ENCODE peak calls at places on chromosomes 13 and 19, in six cellular contexts. One of them, this sample, is unnamed.

GRCh38 chr13:21738636-21739035 is 67.8 kb downstream of the FGF9 start:
- DNase-seq in SW 1271: no peak
- DNase-seq in fibroblast of gingiva: no peak
- DNase-seq in NCI-H1092 treated with DMSO at 0.1 percent for 48 hours: no peak
- DNase-seq in CD4-positive, alpha-beta T cell: no peak
- DNase-seq in brain microvascular endothelial cell: no peak
- DNase-seq in this sample: no peak

GRCh38 chr19:55212447-55212846 is 3.1 kb upstream of the PTPRH start:
- DNase-seq in CD4-positive, alpha-beta T cell: no peak
- DNase-seq in SW 1271: peak; percentile 74
- DNase-seq in brain microvascular endothelial cell: no peak
- DNase-seq in fibroblast of gingiva: no peak
- DNase-seq in NCI-H1092 treated with DMSO at 0.1 percent for 48 hours: no peak
- DNase-seq in this sample: no peak

GRCh38 chr13:108621421-108621820 is 8.0 kb upstream of the MYO16 start:
- DNase-seq in SW 1271: no peak
- DNase-seq in NCI-H1092 treated with DMSO at 0.1 percent for 48 hours: no peak
- DNase-seq in brain microvascular endothelial cell: no peak
- DNase-seq in CD4-positive, alpha-beta T cell: no peak
- DNase-seq in fibroblast of gingiva: no peak
- DNase-seq in this sample: no peak

GRCh38 chr13:21364357-21364756 is 94.7 kb downstream of the ZDHHC20 start:
- DNase-seq in SW 1271: no peak
- DNase-seq in fibroblast of gingiva: no peak
- DNase-seq in brain microvascular endothelial cell: no peak
- DNase-seq in CD4-positive, alpha-beta T cell: no peak
- DNase-seq in NCI-H1092 treated with DMSO at 0.1 percent for 48 hours: no peak
- DNase-seq in this sample: no peak

GRCh38 chr19:48543121-48543710 is 8.8 kb upstream of the SULT2B1 start:
- DNase-seq in fibroblast of gingiva: no peak
- DNase-seq in NCI-H1092 treated with DMSO at 0.1 percent for 48 hours: no peak
- DNase-seq in SW 1271: peak; percentile 42
- DNase-seq in CD4-positive, alpha-beta T cell: no peak
- DNase-seq in brain microvascular endothelial cell: peak; percentile 10
- DNase-seq in this sample: peak; percentile 59

GRCh38 chr19:43700368-43701015 is 15.4 kb upstream of the IRGC start:
- DNase-seq in brain microvascular endothelial cell: peak; percentile 41
- DNase-seq in fibroblast of gingiva: peak; percentile 66
- DNase-seq in CD4-positive, alpha-beta T cell: no peak
- DNase-seq in NCI-H1092 treated with DMSO at 0.1 percent for 48 hours: no peak
- DNase-seq in SW 1271: no peak
- DNase-seq in this sample: peak; percentile 85

GRCh38 chr13:49213539-49213938 is 6.6 kb upstream of the MLNR start:
- DNase-seq in brain microvascular endothelial cell: no peak
- DNase-seq in fibroblast of gingiva: no peak
- DNase-seq in SW 1271: no peak
- DNase-seq in CD4-positive, alpha-beta T cell: no peak
- DNase-seq in NCI-H1092 treated with DMSO at 0.1 percent for 48 hours: no peak
- DNase-seq in this sample: no peak

GRCh38 chr19:34350161-34350561 is 14.8 kb upstream of the GPI start:
- DNase-seq in SW 1271: no peak
- DNase-seq in CD4-positive, alpha-beta T cell: peak; percentile 83
- DNase-seq in brain microvascular endothelial cell: no peak
- DNase-seq in fibroblast of gingiva: no peak
- DNase-seq in NCI-H1092 treated with DMSO at 0.1 percent for 48 hours: no peak
- DNase-seq in this sample: peak; percentile 38

GRCh38 chr13:50208826-50209335 is 193.6 kb downstream of the KCNRG start:
- DNase-seq in brain microvascular endothelial cell: peak; percentile 98
- DNase-seq in fibroblast of gingiva: peak; percentile 77
- DNase-seq in CD4-positive, alpha-beta T cell: no peak
- DNase-seq in SW 1271: no peak
- DNase-seq in NCI-H1092 treated with DMSO at 0.1 percent for 48 hours: no peak
- DNase-seq in this sample: peak; percentile 92

GRCh38 chr13:100666124-100666523 is 8.5 kb downstream of the TMTC4 start:
- DNase-seq in SW 1271: no peak
- DNase-seq in fibroblast of gingiva: peak; percentile 22
- DNase-seq in NCI-H1092 treated with DMSO at 0.1 percent for 48 hours: peak; percentile 89
- DNase-seq in CD4-positive, alpha-beta T cell: no peak
- DNase-seq in brain microvascular endothelial cell: no peak
- DNase-seq in this sample: no peak

GRCh38 chr19:19105365-19106060 is 32.8 kb downstream of the TMEM161A start:
- DNase-seq in NCI-H1092 treated with DMSO at 0.1 percent for 48 hours: no peak
- DNase-seq in brain microvascular endothelial cell: peak; percentile 42
- DNase-seq in CD4-positive, alpha-beta T cell: no peak
- DNase-seq in SW 1271: no peak
- DNase-seq in fibroblast of gingiva: peak; percentile 67
- DNase-seq in this sample: peak; percentile 55

GRCh38 chr13:39253774-39254173 is 215.5 kb downstream of the NHLRC3 start:
- DNase-seq in NCI-H1092 treated with DMSO at 0.1 percent for 48 hours: no peak
- DNase-seq in CD4-positive, alpha-beta T cell: no peak
- DNase-seq in fibroblast of gingiva: peak; percentile 21
- DNase-seq in SW 1271: no peak
- DNase-seq in brain microvascular endothelial cell: peak; percentile 42
- DNase-seq in this sample: peak; percentile 65

GRCh38 chr19:43224855-43225253 is 19.4 kb upstream of the PSG4 start:
- DNase-seq in brain microvascular endothelial cell: no peak
- DNase-seq in CD4-positive, alpha-beta T cell: no peak
- DNase-seq in fibroblast of gingiva: no peak
- DNase-seq in SW 1271: no peak
- DNase-seq in NCI-H1092 treated with DMSO at 0.1 percent for 48 hours: no peak
- DNase-seq in this sample: no peak

GRCh38 chr13:66339214-66339613 is 890.9 kb downstream of the PCDH9 start:
- DNase-seq in brain microvascular endothelial cell: no peak
- DNase-seq in CD4-positive, alpha-beta T cell: no peak
- DNase-seq in SW 1271: no peak
- DNase-seq in fibroblast of gingiva: no peak
- DNase-seq in NCI-H1092 treated with DMSO at 0.1 percent for 48 hours: no peak
- DNase-seq in this sample: no peak

GRCh38 chr13:19607523-19608078 is 25.9 kb upstream of the MPHOSPH8 start:
- DNase-seq in brain microvascular endothelial cell: no peak
- DNase-seq in fibroblast of gingiva: no peak
- DNase-seq in SW 1271: no peak
- DNase-seq in NCI-H1092 treated with DMSO at 0.1 percent for 48 hours: no peak
- DNase-seq in CD4-positive, alpha-beta T cell: no peak
- DNase-seq in this sample: no peak

GRCh38 chr19:10439588-10439987 is 19.2 kb downstream of the PDE4A start:
- DNase-seq in CD4-positive, alpha-beta T cell: no peak
- DNase-seq in SW 1271: no peak
- DNase-seq in NCI-H1092 treated with DMSO at 0.1 percent for 48 hours: no peak
- DNase-seq in brain microvascular endothelial cell: no peak
- DNase-seq in fibroblast of gingiva: no peak
- DNase-seq in this sample: no peak

GRCh38 chr13:76687467-76687866 is 198.7 kb downstream of the KCTD12 start:
- DNase-seq in CD4-positive, alpha-beta T cell: no peak
- DNase-seq in brain microvascular endothelial cell: no peak
- DNase-seq in NCI-H1092 treated with DMSO at 0.1 percent for 48 hours: no peak
- DNase-seq in fibroblast of gingiva: no peak
- DNase-seq in SW 1271: no peak
- DNase-seq in this sample: no peak

GRCh38 chr13:23541221-23541620 is 29.0 kb upstream of the TNFRSF19 start:
- DNase-seq in brain microvascular endothelial cell: no peak
- DNase-seq in NCI-H1092 treated with DMSO at 0.1 percent for 48 hours: no peak
- DNase-seq in SW 1271: no peak
- DNase-seq in CD4-positive, alpha-beta T cell: no peak
- DNase-seq in fibroblast of gingiva: peak; percentile 29
- DNase-seq in this sample: peak; percentile 39

GRCh38 chr19:3225677-3226093 is 1.2 kb downstream of the CELF5 start:
- DNase-seq in CD4-positive, alpha-beta T cell: no peak
- DNase-seq in brain microvascular endothelial cell: no peak
- DNase-seq in fibroblast of gingiva: no peak
- DNase-seq in NCI-H1092 treated with DMSO at 0.1 percent for 48 hours: no peak
- DNase-seq in SW 1271: no peak
- DNase-seq in this sample: no peak

GRCh38 chr19:1102407-1103106 is 1.2 kb upstream of the GPX4 start:
- DNase-seq in SW 1271: peak; percentile 95
- DNase-seq in NCI-H1092 treated with DMSO at 0.1 percent for 48 hours: no peak
- DNase-seq in CD4-positive, alpha-beta T cell: no peak
- DNase-seq in fibroblast of gingiva: peak; percentile 100
- DNase-seq in brain microvascular endothelial cell: peak; percentile 96
- DNase-seq in this sample: peak; percentile 100

GRCh38 chr19:50230379-50231351 is 27.2 kb downstream of the MYH14 start:
- DNase-seq in CD4-positive, alpha-beta T cell: no peak
- DNase-seq in SW 1271: no peak
- DNase-seq in NCI-H1092 treated with DMSO at 0.1 percent for 48 hours: no peak
- DNase-seq in brain microvascular endothelial cell: no peak
- DNase-seq in fibroblast of gingiva: no peak
- DNase-seq in this sample: no peak

GRCh38 chr19:12527034-12527836 is 24.0 kb downstream of the ZNF564 start:
- DNase-seq in CD4-positive, alpha-beta T cell: no peak
- DNase-seq in brain microvascular endothelial cell: peak; percentile 17
- DNase-seq in NCI-H1092 treated with DMSO at 0.1 percent for 48 hours: no peak
- DNase-seq in fibroblast of gingiva: peak; percentile 39
- DNase-seq in SW 1271: no peak
- DNase-seq in this sample: peak; percentile 56

GRCh38 chr13:30043631-30043925 is 193.2 kb upstream of the UBL3 start:
- DNase-seq in SW 1271: no peak
- DNase-seq in fibroblast of gingiva: no peak
- DNase-seq in brain microvascular endothelial cell: no peak
- DNase-seq in NCI-H1092 treated with DMSO at 0.1 percent for 48 hours: no peak
- DNase-seq in CD4-positive, alpha-beta T cell: no peak
- DNase-seq in this sample: no peak

GRCh38 chr13:42654760-42655159 is 80.8 kb downstream of the TNFSF11 start:
- DNase-seq in CD4-positive, alpha-beta T cell: no peak
- DNase-seq in brain microvascular endothelial cell: no peak
- DNase-seq in NCI-H1092 treated with DMSO at 0.1 percent for 48 hours: no peak
- DNase-seq in fibroblast of gingiva: no peak
- DNase-seq in SW 1271: no peak
- DNase-seq in this sample: peak; percentile 10

GRCh38 chr13:30898070-30898469 is 8.0 kb upstream of the MEDAG start:
- DNase-seq in CD4-positive, alpha-beta T cell: no peak
- DNase-seq in NCI-H1092 treated with DMSO at 0.1 percent for 48 hours: no peak
- DNase-seq in SW 1271: no peak
- DNase-seq in brain microvascular endothelial cell: no peak
- DNase-seq in fibroblast of gingiva: no peak
- DNase-seq in this sample: no peak

GRCh38 chr13:29457299-29457698 is 138.2 kb downstream of the SLC7A1 start:
- DNase-seq in brain microvascular endothelial cell: peak; percentile 79
- DNase-seq in NCI-H1092 treated with DMSO at 0.1 percent for 48 hours: no peak
- DNase-seq in CD4-positive, alpha-beta T cell: no peak
- DNase-seq in SW 1271: peak; percentile 66
- DNase-seq in fibroblast of gingiva: peak; percentile 69
- DNase-seq in this sample: peak; percentile 95

GRCh38 chr13:41454170-41454569 is 3.2 kb upstream of the RGCC start:
- DNase-seq in NCI-H1092 treated with DMSO at 0.1 percent for 48 hours: no peak
- DNase-seq in fibroblast of gingiva: no peak
- DNase-seq in CD4-positive, alpha-beta T cell: no peak
- DNase-seq in brain microvascular endothelial cell: no peak
- DNase-seq in SW 1271: no peak
- DNase-seq in this sample: no peak

GRCh38 chr19:45469132-45469834 is 1.5 kb downstream of the FOSB start:
- DNase-seq in fibroblast of gingiva: peak; percentile 91
- DNase-seq in brain microvascular endothelial cell: peak; percentile 81
- DNase-seq in SW 1271: peak; percentile 83
- DNase-seq in CD4-positive, alpha-beta T cell: peak; percentile 91
- DNase-seq in NCI-H1092 treated with DMSO at 0.1 percent for 48 hours: peak; percentile 61
- DNase-seq in this sample: peak; percentile 92

GRCh38 chr13:91017031-91017668 is 330.3 kb upstream of the MIR17HG start:
- DNase-seq in SW 1271: peak; percentile 52
- DNase-seq in brain microvascular endothelial cell: peak; percentile 23
- DNase-seq in CD4-positive, alpha-beta T cell: no peak
- DNase-seq in fibroblast of gingiva: no peak
- DNase-seq in NCI-H1092 treated with DMSO at 0.1 percent for 48 hours: peak; percentile 62
- DNase-seq in this sample: peak; percentile 27

GRCh38 chr19:38211206-38211605 is 12.8 kb downstream of the DPF1 start:
- DNase-seq in brain microvascular endothelial cell: no peak
- DNase-seq in SW 1271: no peak
- DNase-seq in CD4-positive, alpha-beta T cell: no peak
- DNase-seq in NCI-H1092 treated with DMSO at 0.1 percent for 48 hours: no peak
- DNase-seq in fibroblast of gingiva: no peak
- DNase-seq in this sample: no peak

GRCh38 chr13:75455962-75456361 is 26.0 kb downstream of the TBC1D4 start:
- DNase-seq in SW 1271: no peak
- DNase-seq in brain microvascular endothelial cell: no peak
- DNase-seq in CD4-positive, alpha-beta T cell: no peak
- DNase-seq in fibroblast of gingiva: no peak
- DNase-seq in NCI-H1092 treated with DMSO at 0.1 percent for 48 hours: no peak
- DNase-seq in this sample: no peak

GRCh38 chr19:42176649-42176989 is 40.9 kb downstream of the DEDD2 start:
- DNase-seq in fibroblast of gingiva: no peak
- DNase-seq in CD4-positive, alpha-beta T cell: no peak
- DNase-seq in NCI-H1092 treated with DMSO at 0.1 percent for 48 hours: no peak
- DNase-seq in SW 1271: no peak
- DNase-seq in brain microvascular endothelial cell: no peak
- DNase-seq in this sample: no peak

GRCh38 chr19:29483641-29483920 is 42.2 kb upstream of the VSTM2B start:
- DNase-seq in brain microvascular endothelial cell: no peak
- DNase-seq in CD4-positive, alpha-beta T cell: no peak
- DNase-seq in SW 1271: no peak
- DNase-seq in fibroblast of gingiva: no peak
- DNase-seq in NCI-H1092 treated with DMSO at 0.1 percent for 48 hours: no peak
- DNase-seq in this sample: no peak

GRCh38 chr19:7863157-7863970 is 10.8 kb downstream of the PRR36 start:
- DNase-seq in fibroblast of gingiva: no peak
- DNase-seq in SW 1271: no peak
- DNase-seq in NCI-H1092 treated with DMSO at 0.1 percent for 48 hours: no peak
- DNase-seq in brain microvascular endothelial cell: no peak
- DNase-seq in CD4-positive, alpha-beta T cell: no peak
- DNase-seq in this sample: no peak

GRCh38 chr13:99057310-99057975 is 79.6 kb upstream of the DOCK9 start:
- DNase-seq in NCI-H1092 treated with DMSO at 0.1 percent for 48 hours: no peak
- DNase-seq in CD4-positive, alpha-beta T cell: no peak
- DNase-seq in fibroblast of gingiva: peak; percentile 64
- DNase-seq in SW 1271: no peak
- DNase-seq in brain microvascular endothelial cell: no peak
- DNase-seq in this sample: no peak

GRCh38 chr19:14476307-14476662 is 1.1 kb upstream of the PTGER1 start:
- DNase-seq in CD4-positive, alpha-beta T cell: no peak
- DNase-seq in brain microvascular endothelial cell: no peak
- DNase-seq in SW 1271: no peak
- DNase-seq in NCI-H1092 treated with DMSO at 0.1 percent for 48 hours: no peak
- DNase-seq in fibroblast of gingiva: no peak
- DNase-seq in this sample: no peak

GRCh38 chr13:93259527-93260080 is 33.0 kb downstream of the GPC6 start:
- DNase-seq in fibroblast of gingiva: peak; percentile 30
- DNase-seq in brain microvascular endothelial cell: no peak
- DNase-seq in SW 1271: no peak
- DNase-seq in NCI-H1092 treated with DMSO at 0.1 percent for 48 hours: no peak
- DNase-seq in CD4-positive, alpha-beta T cell: no peak
- DNase-seq in this sample: peak; percentile 36

GRCh38 chr13:51849145-51850101 is 4.4 kb upstream of the TMEM272 start:
- DNase-seq in NCI-H1092 treated with DMSO at 0.1 percent for 48 hours: peak; percentile 6
- DNase-seq in SW 1271: no peak
- DNase-seq in CD4-positive, alpha-beta T cell: no peak
- DNase-seq in fibroblast of gingiva: peak; percentile 4
- DNase-seq in brain microvascular endothelial cell: peak; percentile 16
- DNase-seq in this sample: peak; percentile 48

GRCh38 chr19:7917292-7918061 is 2.7 kb upstream of the SNAPC2 start:
- DNase-seq in NCI-H1092 treated with DMSO at 0.1 percent for 48 hours: peak; percentile 12
- DNase-seq in SW 1271: peak; percentile 34
- DNase-seq in CD4-positive, alpha-beta T cell: no peak
- DNase-seq in fibroblast of gingiva: peak; percentile 63
- DNase-seq in brain microvascular endothelial cell: peak; percentile 29
- DNase-seq in this sample: peak; percentile 61

This sample was measured in fibroblast of lung.